ENCODE peak calls at places on chromosomes 2 and 18, in nine cellular contexts. One of them, this sample, is unnamed.

GRCh38 chr18:75283758-75284157 is 73.2 kb downstream of the TSHZ1 start:
- DNase-seq in SK-N-SH: no peak
- DNase-seq in LoVo: no peak
- DNase-seq in endothelial cell: no peak
- DNase-seq in Kasumi-1: no peak
- DNase-seq in ovary: no peak
- DNase-seq in nephron progenitor cell: no peak
- DNase-seq in activated naive CD8-positive, alpha-beta T cell treated with anti-CD3 and anti-CD28 coated beads, Interleukin-2, amount 50 U/mL, for 16 hours: no peak
- DNase-seq in GM20000: no peak
- DNase-seq in this sample: no peak

GRCh38 chr2:32711219-32711618 is 83.4 kb downstream of the TTC27 start:
- DNase-seq in SK-N-SH: no peak
- DNase-seq in LoVo: no peak
- DNase-seq in endothelial cell: no peak
- DNase-seq in Kasumi-1: no peak
- DNase-seq in ovary: no peak
- DNase-seq in nephron progenitor cell: no peak
- DNase-seq in activated naive CD8-positive, alpha-beta T cell treated with anti-CD3 and anti-CD28 coated beads, Interleukin-2, amount 50 U/mL, for 16 hours: no peak
- DNase-seq in GM20000: no peak
- DNase-seq in this sample: peak

GRCh38 chr2:120740765-120741513 is 5.3 kb downstream of the GLI2 start:
- DNase-seq in SK-N-SH: peak
- DNase-seq in LoVo: peak
- DNase-seq in endothelial cell: peak
- DNase-seq in Kasumi-1: no peak
- DNase-seq in ovary: peak
- DNase-seq in nephron progenitor cell: peak
- DNase-seq in activated naive CD8-positive, alpha-beta T cell treated with anti-CD3 and anti-CD28 coated beads, Interleukin-2, amount 50 U/mL, for 16 hours: no peak
- DNase-seq in GM20000: no peak
- DNase-seq in this sample: no peak

GRCh38 chr2:86383844-86384243 is 46.4 kb upstream of the REEP1 start:
- DNase-seq in SK-N-SH: no peak
- DNase-seq in LoVo: no peak
- DNase-seq in endothelial cell: no peak
- DNase-seq in Kasumi-1: no peak
- DNase-seq in ovary: no peak
- DNase-seq in nephron progenitor cell: no peak
- DNase-seq in activated naive CD8-positive, alpha-beta T cell treated with anti-CD3 and anti-CD28 coated beads, Interleukin-2, amount 50 U/mL, for 16 hours: no peak
- DNase-seq in GM20000: no peak
- DNase-seq in this sample: no peak

GRCh38 chr2:129741165-129741564 is 238.3 kb upstream of the RAB6C start:
- DNase-seq in SK-N-SH: no peak
- DNase-seq in LoVo: no peak
- DNase-seq in endothelial cell: no peak
- DNase-seq in Kasumi-1: no peak
- DNase-seq in ovary: no peak
- DNase-seq in nephron progenitor cell: no peak
- DNase-seq in activated naive CD8-positive, alpha-beta T cell treated with anti-CD3 and anti-CD28 coated beads, Interleukin-2, amount 50 U/mL, for 16 hours: no peak
- DNase-seq in GM20000: no peak
- DNase-seq in this sample: no peak

GRCh38 chr2:218017211-218018053 is 14.6 kb upstream of the TNS1 start:
- DNase-seq in SK-N-SH: peak
- DNase-seq in LoVo: no peak
- DNase-seq in endothelial cell: no peak
- DNase-seq in Kasumi-1: no peak
- DNase-seq in ovary: peak
- DNase-seq in nephron progenitor cell: no peak
- DNase-seq in activated naive CD8-positive, alpha-beta T cell treated with anti-CD3 and anti-CD28 coated beads, Interleukin-2, amount 50 U/mL, for 16 hours: no peak
- DNase-seq in GM20000: no peak
- DNase-seq in this sample: no peak

GRCh38 chr2:208722737-208723136 is 316.1 kb downstream of the PTH2R start:
- DNase-seq in SK-N-SH: no peak
- DNase-seq in LoVo: no peak
- DNase-seq in endothelial cell: no peak
- DNase-seq in Kasumi-1: no peak
- DNase-seq in ovary: no peak
- DNase-seq in nephron progenitor cell: no peak
- DNase-seq in activated naive CD8-positive, alpha-beta T cell treated with anti-CD3 and anti-CD28 coated beads, Interleukin-2, amount 50 U/mL, for 16 hours: no peak
- DNase-seq in GM20000: no peak
- DNase-seq in this sample: no peak

GRCh38 chr18:8416212-8417019 is 192.8 kb upstream of the RAB12 start:
- DNase-seq in SK-N-SH: no peak
- DNase-seq in LoVo: no peak
- DNase-seq in endothelial cell: peak
- DNase-seq in Kasumi-1: no peak
- DNase-seq in ovary: no peak
- DNase-seq in nephron progenitor cell: no peak
- DNase-seq in activated naive CD8-positive, alpha-beta T cell treated with anti-CD3 and anti-CD28 coated beads, Interleukin-2, amount 50 U/mL, for 16 hours: no peak
- DNase-seq in GM20000: no peak
- DNase-seq in this sample: no peak

GRCh38 chr2:44277541-44277940 is 2.3 kb downstream of the SLC3A1 start:
- DNase-seq in SK-N-SH: no peak
- DNase-seq in LoVo: no peak
- DNase-seq in endothelial cell: no peak
- DNase-seq in Kasumi-1: no peak
- DNase-seq in ovary: no peak
- DNase-seq in nephron progenitor cell: no peak
- DNase-seq in activated naive CD8-positive, alpha-beta T cell treated with anti-CD3 and anti-CD28 coated beads, Interleukin-2, amount 50 U/mL, for 16 hours: no peak
- DNase-seq in GM20000: no peak
- DNase-seq in this sample: no peak

GRCh38 chr2:181466661-181467576 is 9.7 kb downstream of the ITGA4 start:
- DNase-seq in SK-N-SH: peak
- DNase-seq in LoVo: peak
- DNase-seq in endothelial cell: peak
- DNase-seq in Kasumi-1: peak
- DNase-seq in ovary: peak
- DNase-seq in nephron progenitor cell: peak
- DNase-seq in activated naive CD8-positive, alpha-beta T cell treated with anti-CD3 and anti-CD28 coated beads, Interleukin-2, amount 50 U/mL, for 16 hours: peak
- DNase-seq in GM20000: no peak
- DNase-seq in this sample: no peak

GRCh38 chr2:108612514-108613183 is 78.4 kb downstream of the LIMS1 start:
- DNase-seq in SK-N-SH: no peak
- DNase-seq in LoVo: no peak
- DNase-seq in endothelial cell: no peak
- DNase-seq in Kasumi-1: no peak
- DNase-seq in ovary: no peak
- DNase-seq in nephron progenitor cell: no peak
- DNase-seq in activated naive CD8-positive, alpha-beta T cell treated with anti-CD3 and anti-CD28 coated beads, Interleukin-2, amount 50 U/mL, for 16 hours: no peak
- DNase-seq in GM20000: peak
- DNase-seq in this sample: no peak

GRCh38 chr18:77858331-77858730 is 608.7 kb downstream of the GALR1 start:
- DNase-seq in SK-N-SH: no peak
- DNase-seq in LoVo: no peak
- DNase-seq in endothelial cell: no peak
- DNase-seq in Kasumi-1: no peak
- DNase-seq in ovary: no peak
- DNase-seq in nephron progenitor cell: peak
- DNase-seq in activated naive CD8-positive, alpha-beta T cell treated with anti-CD3 and anti-CD28 coated beads, Interleukin-2, amount 50 U/mL, for 16 hours: no peak
- DNase-seq in GM20000: no peak
- DNase-seq in this sample: no peak

GRCh38 chr2:145687445-145688104 is 1167.7 kb upstream of the ZEB2 start:
- DNase-seq in SK-N-SH: no peak
- DNase-seq in LoVo: no peak
- DNase-seq in endothelial cell: no peak
- DNase-seq in Kasumi-1: no peak
- DNase-seq in ovary: no peak
- DNase-seq in nephron progenitor cell: no peak
- DNase-seq in activated naive CD8-positive, alpha-beta T cell treated with anti-CD3 and anti-CD28 coated beads, Interleukin-2, amount 50 U/mL, for 16 hours: no peak
- DNase-seq in GM20000: no peak
- DNase-seq in this sample: no peak

GRCh38 chr2:234401376-234401775 is 95.5 kb downstream of the ARL4C start:
- DNase-seq in SK-N-SH: no peak
- DNase-seq in LoVo: no peak
- DNase-seq in endothelial cell: no peak
- DNase-seq in Kasumi-1: no peak
- DNase-seq in ovary: no peak
- DNase-seq in nephron progenitor cell: no peak
- DNase-seq in activated naive CD8-positive, alpha-beta T cell treated with anti-CD3 and anti-CD28 coated beads, Interleukin-2, amount 50 U/mL, for 16 hours: no peak
- DNase-seq in GM20000: no peak
- DNase-seq in this sample: no peak